ENCODE peak calls at places on chromosome 1, in seven cellular contexts. A is breast epithelium, R is GM23338, E is stomach, J is SK-N-SH, W is spleen, T is suprapubic skin. Y is an unnamed sample.

GRCh38 chr1:62544570-62544969 is 52.8 kb upstream of the ANGPTL3 start:
- DNase-seq in J (no peak), W (no peak), E (no peak), R (no peak), A (no peak), T (no peak), Y (no peak)

GRCh38 chr1:190168116-190168515 is 309.5 kb downstream of the BRINP3 start:
- DNase-seq in A (no peak), E (no peak), R (no peak), T (no peak), J (no peak), W (no peak), Y (no peak)

GRCh38 chr1:210978316-210978993 is 155.5 kb downstream of the KCNH1 start:
- DNase-seq in T (no peak), J (no peak), R (no peak), A (no peak), W (no peak), E (no peak), Y (no peak)

GRCh38 chr1:241631674-241632073 is 8.5 kb downstream of the CHML start:
- DNase-seq in T (no peak), R (peak; percentile 40), W (no peak), A (no peak), E (no peak), J (no peak), Y (no peak)

GRCh38 chr1:121443131-121443530 is 258.4 kb downstream of the SRGAP2C start:
- DNase-seq in E (no peak), A (no peak), R (no peak), J (no peak), W (no peak), T (no peak), Y (no peak)

GRCh38 chr1:157199421-157199755 is 61.2 kb upstream of the ETV3 start:
- DNase-seq in W (no peak), J (no peak), E (no peak), T (no peak), R (no peak), A (no peak), Y (peak; percentile 54)

GRCh38 chr1:23004112-23004511 is 11.5 kb downstream of the TEX46 start:
- DNase-seq in R (no peak), A (no peak), W (no peak), J (no peak), T (no peak), E (no peak), Y (no peak)

GRCh38 chr1:156421062-156421938 is 52.3 kb downstream of the RHBG start:
- DNase-seq in J (peak; percentile 98), E (peak; percentile 74), R (peak; percentile 98), A (peak; percentile 77), T (no peak), W (peak; percentile 88), Y (peak; percentile 83)

GRCh38 chr1:14499312-14500040 is 99.0 kb upstream of the KAZN start:
- DNase-seq in T (no peak), A (no peak), W (no peak), J (no peak), E (no peak), R (no peak), Y (no peak)

GRCh38 chr1:203645996-203646395 is 19.4 kb downstream of the ATP2B4 start:
- DNase-seq in J (no peak), E (no peak), A (no peak), W (no peak), T (no peak), R (no peak), Y (no peak)

GRCh38 chr1:203643213-203644045 is 16.8 kb downstream of the ATP2B4 start:
- DNase-seq in R (no peak), T (no peak), A (no peak), J (no peak), W (no peak), E (no peak), Y (no peak)

GRCh38 chr1:203644661-203645510 is 18.3 kb downstream of the ATP2B4 start:
- DNase-seq in A (no peak), E (no peak), R (no peak), W (no peak), T (no peak), J (no peak), Y (no peak)

GRCh38 chr1:203640723-203641523 is 14.3 kb downstream of the ATP2B4 start:
- DNase-seq in T (peak; percentile 54), A (no peak), E (no peak), W (no peak), J (peak; percentile 74), R (no peak), Y (peak; percentile 33)

DNA sequence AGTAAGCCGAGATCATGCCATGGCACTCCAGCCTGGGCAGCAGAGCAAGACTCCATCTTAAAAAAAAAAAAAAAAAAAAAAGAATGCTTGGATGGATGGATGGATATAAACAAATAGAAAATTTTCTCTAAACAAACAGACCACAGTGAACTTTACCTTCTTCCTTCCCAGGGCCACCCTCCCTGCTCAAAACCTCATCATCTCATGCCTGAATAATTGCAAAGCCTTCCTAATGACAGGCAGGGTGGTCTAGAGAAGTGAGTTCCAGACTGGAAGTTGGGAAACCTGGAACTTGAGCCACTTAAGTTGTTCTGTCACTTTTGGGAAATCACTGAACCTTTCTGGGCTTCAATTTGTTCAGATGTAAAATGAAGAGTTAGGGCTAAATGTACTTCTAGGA is 17.6 kb downstream of the ATP2B4 start:
- DNase-seq in E (no peak), R (no peak), J (no peak), A (no peak), W (no peak), T (peak; percentile 0), Y (no peak)
- H3K4me1 ChIP-seq in E (peaks cover 55% of the 10 kb centered on the region), R (no peaks in the 10 kb centered on the region), J (peaks cover 14% of the 10 kb centered on the region), A (no peaks in the 10 kb centered on the region), W (peaks cover 5% of the 10 kb centered on the region), T (peaks cover 49% of the 10 kb centered on the region), Y (no peaks in the 10 kb centered on the region)

GRCh38 chr1:52552236-52552504 is 722 bp downstream of the TUT4 start:
- DNase-seq in T (no peak), J (peak; percentile 35), R (peak; percentile 51), A (no peak), E (peak; percentile 56), W (peak; percentile 82), Y (peak; percentile 69)
- TF ChIP-seq POLR2AphosphoS5 in T (no peak), J (no peak), R (no peak), A (no peak), E (peak; percentile 19), W (no peak), Y (no peak)

GRCh38 chr1:26856181-26856580 is 6.8 kb upstream of the SFN start:
- DNase-seq in J (no peak), T (no peak), R (no peak), E (no peak), W (no peak), A (no peak), Y (peak; percentile 17)
- H3K4me1 ChIP-seq in J (no peaks in the 10 kb centered on the region), T (peaks cover 77% of the 10 kb centered on the region), R (peaks cover 7% of the 10 kb centered on the region), E (no peaks in the 10 kb centered on the region), W (no peaks in the 10 kb centered on the region), A (no peaks in the 10 kb centered on the region), Y (peaks cover 9% of the 10 kb centered on the region)

DNA sequence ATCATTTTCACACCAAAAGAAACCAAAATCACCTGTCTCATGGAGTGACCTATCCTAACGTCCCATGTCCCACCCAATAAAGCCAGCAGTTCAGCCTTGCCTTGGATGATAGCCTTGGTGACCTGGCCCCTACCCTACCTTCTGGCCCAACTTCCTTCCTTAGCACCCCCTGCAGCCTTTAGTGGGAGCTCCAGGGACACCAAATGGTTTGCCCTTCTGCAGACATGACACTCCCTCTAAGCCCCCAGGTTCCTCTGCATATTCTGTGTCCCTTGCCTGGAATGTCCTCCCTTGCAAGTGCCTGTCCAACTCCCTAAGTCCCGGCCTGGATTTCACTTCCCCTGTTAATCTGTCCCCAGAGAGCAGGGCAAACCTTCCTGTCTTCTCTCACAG is 2.2 kb downstream of the SLFNL1 start:
- DNase-seq in E (no peak), W (no peak), R (peak; percentile 18), J (peak; percentile 26), T (no peak), A (no peak), Y (no peak)
- TF ChIP-seq POLR2AphosphoS5 in E (no peak), W (no peak), R (no peak), J (no peak), T (no peak), A (no peak), Y (no peak)

GRCh38 chr1:109565241-109565640 is 16.8 kb downstream of the GNAI3 start:
- DNase-seq in R (no peak), E (no peak), A (no peak), W (no peak), T (no peak), J (no peak), Y (no peak)

GRCh38 chr1:109567823-109568222 is 19.4 kb downstream of the GNAI3 start:
- DNase-seq in J (no peak), R (no peak), E (no peak), T (no peak), W (no peak), A (no peak), Y (no peak)

GRCh38 chr1:109566982-109567381 is 18.6 kb downstream of the GNAI3 start:
- DNase-seq in E (no peak), R (no peak), W (no peak), J (no peak), A (no peak), T (no peak), Y (no peak)

GRCh38 chr1:109559995-109560394 is 11.6 kb downstream of the GNAI3 start:
- DNase-seq in T (no peak), E (no peak), W (no peak), A (no peak), J (no peak), R (no peak), Y (no peak)

GRCh38 chr1:109564189-109564878 is 15.9 kb downstream of the GNAI3 start:
- DNase-seq in T (no peak), R (peak; percentile 86), W (no peak), A (no peak), J (no peak), E (no peak), Y (no peak)
- H3K4me1 ChIP-seq in T (peaks cover 50% of the 10 kb centered on the region), R (peaks cover 40% of the 10 kb centered on the region), W (peaks cover 40% of the 10 kb centered on the region), A (no peaks in the 10 kb centered on the region), J (peaks cover 11% of the 10 kb centered on the region), E (peaks cover 87% of the 10 kb centered on the region), Y (peaks cover 74% of the 10 kb centered on the region)

Y was measured in sigmoid colon.